ENCODE peak calls at places on chromosomes 11 and 22, in four cellular contexts. N, V, S and T are unnamed samples.

GRCh38 chr11:72224587-72225410 is at the start of gene INPPL1:
- DNase-seq in V (no peak), S (peak), N (peak), T (peak)

GRCh38 chr11:67581469-67581868 is 2.1 kb upstream of the GSTP1 start:
- DNase-seq in S (peak), V (no peak), N (no peak), T (no peak)

GRCh38 chr22:44440224-44441160 is 57.5 kb downstream of the RTL6 start:
- DNase-seq in N (no peak), V (no peak), S (peak), T (no peak)

GRCh38 chr22:30609260-30610185 is 2.5 kb downstream of the TCN2 start:
- DNase-seq in V (peak), S (peak), N (peak), T (peak)

GRCh38 chr11:131561486-131561885 is 191.1 kb downstream of the NTM start:
- DNase-seq in S (peak), N (no peak), V (no peak), T (no peak)

GRCh38 chr11:7892751-7893356 is 38.2 kb downstream of the OR10A6 start:
- DNase-seq in V (peak), S (peak), N (peak), T (peak)

GRCh38 chr11:74055938-74056337 is 47.1 kb upstream of the UCP3 start:
- DNase-seq in V (peak), N (no peak), S (no peak), T (no peak)

GRCh38 chr11:70650075-70650909 is 252.0 kb downstream of the CTTN start:
- DNase-seq in S (peak), N (peak), V (peak), T (peak)

GRCh38 chr11:121321614-121322243 is 29.2 kb downstream of the SC5D start:
- DNase-seq in N (no peak), V (no peak), S (peak), T (peak)

GRCh38 chr11:112599861-112600533 is 339.3 kb upstream of the PLET1 start:
- DNase-seq in V (no peak), S (no peak), N (no peak), T (no peak)

GRCh38 chr11:28833670-28834069 is 725.5 kb downstream of the METTL15 start:
- DNase-seq in N (no peak), S (no peak), V (peak), T (no peak)

GRCh38 chr11:48052183-48053040 is 72.1 kb downstream of the PTPRJ start:
- DNase-seq in V (no peak), N (peak), S (peak), T (no peak)

GRCh38 chr22:41782316-41782715 is 18.2 kb upstream of the CCDC134 start:
- DNase-seq in S (no peak), N (no peak), V (no peak), T (no peak)

GRCh38 chr11:14764899-14765527 is 121.4 kb downstream of the PDE3B start:
- DNase-seq in V (no peak), S (no peak), N (peak), T (peak)

GRCh38 chr11:17314232-17314547 is 37.4 kb upstream of the NCR3LG1 start:
- DNase-seq in N (no peak), V (peak), S (no peak), T (no peak)

GRCh38 chr22:33335611-33336279 is 277.6 kb upstream of the SYN3 start:
- DNase-seq in S (no peak), N (no peak), V (no peak), T (no peak)

GRCh38 chr11:113090716-113091577 is 129.7 kb downstream of the NCAM1 start:
- DNase-seq in S (no peak), N (no peak), V (no peak), T (no peak)

GRCh38 chr11:45757672-45758071 is 47.3 kb upstream of the SLC35C1 start:
- DNase-seq in V (no peak), S (no peak), N (no peak), T (no peak)

GRCh38 chr22:49930128-49930527 is 11.7 kb downstream of the CRELD2 start:
- DNase-seq in N (no peak), S (no peak), V (no peak), T (no peak)

GRCh38 chr11:3614742-3615171 is 27.0 kb downstream of the ART5 start:
- DNase-seq in S (no peak), N (peak), V (no peak), T (peak)

GRCh38 chr11:111735262-111736116 is 30.7 kb downstream of the PPP2R1B start:
- DNase-seq in N (peak), S (no peak), V (peak), T (no peak)

GRCh38 chr11:128262463-128263345 is 324.7 kb downstream of the ETS1 start:
- DNase-seq in S (no peak), V (no peak), N (no peak), T (no peak)

GRCh38 chr11:47480762-47481161 is 31.8 kb upstream of the RAPSN start:
- DNase-seq in V (no peak), S (no peak), N (no peak), T (no peak)

GRCh38 chr11:122189259-122189658 is 73.2 kb upstream of the BLID start:
- DNase-seq in V (peak), S (no peak), N (no peak), T (no peak)

GRCh38 chr22:43376765-43377485 is 33.8 kb upstream of the SCUBE1 start:
- DNase-seq in N (no peak), S (no peak), V (no peak), T (no peak)

GRCh38 chr11:57406337-57406904 is 16.0 kb upstream of the PRG2 start:
- DNase-seq in S (no peak), V (no peak), N (peak), T (no peak)

GRCh38 chr11:124605719-124606118 is 5.5 kb upstream of the PANX3 start:
- DNase-seq in V (no peak), S (no peak), N (no peak), T (peak)